ENCODE peak calls at places on chromosomes 7 and 10, in four cellular contexts. O, H, L and M are unnamed samples.

GRCh38 chr7:47932466-47933037 is 15.7 kb downstream of the PKD1L1 start:
- DNase-seq in O (no peak), L (no peak), H (no peak), M (no peak)

GRCh38 chr7:19026888-19027287 is 90.5 kb downstream of the TWIST1 start:
- DNase-seq in O (peak), H (no peak), L (no peak), M (peak)

GRCh38 chr10:49283491-49283890 is 15.5 kb upstream of the C10orf71 start:
- DNase-seq in O (no peak), H (no peak), L (no peak), M (no peak)

GRCh38 chr10:113381906-113382562 is 170.8 kb upstream of the HABP2 start:
- DNase-seq in L (no peak), O (peak), H (no peak), M (peak)

GRCh38 chr7:50957427-50957826 is 174.7 kb upstream of the GRB10 start:
- DNase-seq in H (peak), L (no peak), O (no peak), M (no peak)

GRCh38 chr7:114141415-114141814 is 222.6 kb upstream of the PPP1R3A start:
- DNase-seq in L (no peak), O (no peak), H (peak), M (no peak)

GRCh38 chr7:475425-475728 is 44.3 kb downstream of the PDGFA start:
- DNase-seq in H (no peak), L (no peak), O (no peak), M (no peak)

GRCh38 chr10:52351911-52352310 is 37.8 kb downstream of the DKK1 start:
- DNase-seq in L (no peak), H (no peak), O (peak), M (no peak)

GRCh38 chr10:133230387-133231195 is 574 bp downstream of the UTF1 start:
- DNase-seq in L (no peak), O (no peak), H (peak), M (no peak)

GRCh38 chr7:149310113-149310836 is 48.3 kb downstream of the ZNF783 start:
- DNase-seq in L (no peak), H (peak), O (peak), M (peak)

GRCh38 chr7:114783413-114783812 is 138.5 kb upstream of the MDFIC start:
- DNase-seq in L (no peak), H (no peak), O (no peak), M (no peak)

GRCh38 chr7:19969859-19970493 is 196.6 kb upstream of the TMEM196 start:
- DNase-seq in L (no peak), O (peak), H (no peak), M (peak)

GRCh38 chr7:74262639-74263398 is 8.6 kb upstream of the RFC2 start:
- DNase-seq in H (no peak), O (no peak), L (peak), M (no peak)

GRCh38 chr7:119175916-119176627 is 951.6 kb downstream of the ANKRD7 start:
- DNase-seq in H (peak), L (peak), O (peak), M (peak)

GRCh38 chr7:1811850-1812692 is 142.0 kb downstream of the ELFN1 start:
- DNase-seq in H (no peak), O (no peak), L (peak), M (no peak)
- TF ChIP-seq CTCF in H (peak), O (no peak), L (peak), M (no peak)

GRCh38 chr7:78864339-78864738 is 589.1 kb downstream of the MAGI2 start:
- DNase-seq in H (no peak), O (no peak), L (no peak), M (no peak)
- TF ChIP-seq CTCF in H (no peak), O (no peak), L (no peak), M (no peak)

DNA sequence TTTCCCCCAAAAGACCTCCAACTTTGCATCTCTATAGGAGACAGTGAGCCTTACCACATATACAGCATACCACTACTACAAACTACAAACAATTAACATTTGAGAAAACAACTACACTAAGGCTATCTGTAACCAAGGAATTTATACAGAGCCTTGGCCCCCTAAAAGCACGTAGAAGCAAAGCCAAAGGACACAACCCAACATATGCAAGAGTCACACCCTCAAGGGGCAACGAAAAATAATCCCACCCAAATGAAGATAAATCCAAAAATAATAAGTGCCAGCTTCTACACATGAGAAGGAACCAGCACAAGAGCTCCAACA is 149.5 kb downstream of the ZEB1 start:
- DNase-seq in H (no peak), L (no peak), O (no peak), M (no peak)
- TF ChIP-seq CTCF in H (no peak), L (no peak), O (no peak), M (no peak)

DNA sequence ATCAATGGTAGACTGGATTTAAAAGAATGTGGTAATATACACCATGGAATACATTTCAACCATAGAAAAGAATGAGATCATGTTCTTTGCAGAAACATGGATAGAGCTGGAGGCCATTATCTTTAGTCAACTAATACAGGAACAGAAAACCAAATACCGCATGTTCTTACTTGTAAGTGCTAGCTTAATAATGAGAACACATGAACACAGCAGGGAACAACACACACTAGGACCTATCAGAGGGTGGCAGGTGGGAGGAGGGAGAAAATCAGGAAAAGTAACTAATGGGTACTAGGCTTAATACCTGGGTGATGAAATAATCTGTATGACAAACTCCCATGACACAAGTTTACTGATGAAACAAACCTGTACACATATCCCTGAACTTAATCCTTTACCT is 1435.2 kb downstream of the REEP3 start:
- DNase-seq in L (no peak), O (no peak), H (no peak), M (no peak)
- TF ChIP-seq CTCF in L (no peak), O (no peak), H (no peak), M (no peak)

GRCh38 chr10:110679633-110680472 is 35.7 kb downstream of the RBM20 start:
- DNase-seq in H (no peak), O (no peak), L (no peak), M (no peak)

GRCh38 chr10:110680473-110681020 is 36.4 kb downstream of the RBM20 start:
- DNase-seq in O (no peak), L (no peak), H (no peak), M (no peak)

GRCh38 chr10:110671788-110672579 is 27.8 kb downstream of the RBM20 start:
- DNase-seq in H (peak), L (peak), O (peak), M (peak)

GRCh38 chr10:110672580-110672919 is 28.4 kb downstream of the RBM20 start:
- DNase-seq in H (no peak), O (no peak), L (no peak), M (peak)

DNA sequence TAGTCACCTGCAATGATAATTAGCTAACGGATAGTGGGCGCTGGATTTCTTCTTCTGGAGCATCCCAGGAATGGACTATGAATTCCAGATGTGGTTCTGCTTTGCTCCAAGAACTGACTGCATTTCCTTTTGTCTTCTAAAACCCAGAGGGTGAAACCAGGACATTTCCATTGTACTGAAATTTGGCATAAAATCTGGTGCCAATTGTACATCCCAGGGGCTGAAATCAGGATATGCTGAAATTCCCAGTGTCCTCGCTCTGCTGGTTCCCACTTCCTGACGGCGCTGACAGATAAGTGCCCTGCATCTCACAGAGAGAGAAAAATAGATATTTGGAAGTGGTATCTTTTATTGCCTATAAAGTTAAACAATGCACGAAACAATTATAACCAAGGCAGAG is 31.9 kb downstream of the RBM20 start:
- DNase-seq in O (peak), L (no peak), H (no peak), M (no peak)
- TF ChIP-seq CTCF in O (no peak), L (no peak), H (no peak), M (no peak)

GRCh38 chr7:125059861-125060456 is 130.3 kb upstream of the POT1 start:
- DNase-seq in H (no peak), L (no peak), O (peak), M (peak)
- TF ChIP-seq CTCF in H (no peak), L (no peak), O (peak), M (peak)

GRCh38 chr7:134461921-134462320 is 3.0 kb upstream of the AKR1B1 start:
- DNase-seq in H (no peak), O (no peak), L (no peak), M (no peak)

GRCh38 chr7:134458806-134459698 is at the start of gene AKR1B1:
- DNase-seq in O (peak), L (peak), H (peak), M (peak)

GRCh38 chr7:134460000-134460399 is 1.1 kb upstream of the AKR1B1 start:
- DNase-seq in L (no peak), O (no peak), H (no peak), M (no peak)

GRCh38 chr7:134457166-134457565 is 1.7 kb downstream of the AKR1B1 start:
- DNase-seq in O (peak), H (no peak), L (no peak), M (no peak)

DNA sequence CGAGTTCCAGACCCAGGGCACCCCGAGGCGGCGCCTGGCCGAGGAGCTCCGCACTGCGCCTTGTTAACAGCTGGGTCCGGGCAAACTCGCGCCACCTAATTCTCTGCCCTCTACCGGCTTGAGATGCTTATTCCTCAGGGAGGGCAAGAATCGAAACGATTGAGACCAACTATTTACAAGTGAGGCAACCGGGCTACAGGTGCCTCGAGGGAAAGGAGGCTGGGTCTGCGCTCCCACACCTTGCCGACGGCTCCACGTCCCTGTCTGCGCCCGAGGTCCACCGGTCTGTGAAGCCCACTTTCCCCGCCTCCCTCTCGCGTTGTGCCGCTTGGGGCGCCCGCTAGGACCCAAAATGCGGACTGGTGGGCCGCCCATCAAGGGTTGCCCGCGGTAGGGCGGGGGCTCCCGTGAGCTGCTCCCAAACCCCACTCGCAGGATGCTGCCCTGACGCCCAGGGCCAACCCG is 527 bp downstream of the AKR1B1 start:
- DNase-seq in H (peak), L (peak), O (peak), M (no peak)
- TF ChIP-seq CTCF in H (peak), L (peak), O (peak), M (peak)

DNA sequence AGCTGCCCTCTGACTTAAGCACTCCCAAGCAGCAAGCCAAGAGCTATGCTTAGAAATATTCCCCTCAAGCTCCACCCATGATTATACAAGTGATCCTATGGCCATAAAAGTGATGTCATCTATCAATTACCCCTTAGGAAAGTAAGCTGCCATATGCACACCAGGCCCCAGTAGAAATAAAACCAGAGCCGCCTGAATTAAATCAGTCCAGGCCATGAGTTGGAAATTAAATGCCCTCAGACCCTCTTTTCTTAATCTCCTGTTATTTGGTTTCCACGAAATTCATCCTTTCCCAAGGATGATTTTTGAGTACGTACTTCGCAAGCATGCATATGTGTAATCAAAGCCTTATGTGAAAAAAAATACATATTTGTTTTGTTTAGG is 351.9 kb downstream of the FRMD4A start:
- DNase-seq in O (no peak), H (no peak), L (no peak), M (no peak)
- TF ChIP-seq CTCF in O (no peak), H (no peak), L (no peak), M (no peak)

GRCh38 chr10:30897045-30897444 is 134.6 kb downstream of the ZNF438 start:
- DNase-seq in L (no peak), O (no peak), H (no peak), M (no peak)
- TF ChIP-seq CTCF in L (no peak), O (no peak), H (no peak), M (no peak)

GRCh38 chr7:31478744-31479143 is 35.1 kb upstream of the ITPRID1 start:
- DNase-seq in L (no peak), O (no peak), H (no peak), M (no peak)

GRCh38 chr7:31478018-31478417 is 35.9 kb upstream of the ITPRID1 start:
- DNase-seq in H (peak), L (no peak), O (no peak), M (no peak)

GRCh38 chr7:31476073-31476745 is 37.7 kb upstream of the ITPRID1 start:
- DNase-seq in L (no peak), O (no peak), H (no peak), M (no peak)
- TF ChIP-seq CTCF in L (peak), O (no peak), H (peak), M (no peak)